ENCODE peak calls at places on chromosome 10, in five cellular contexts. G is keratinocyte, Z is HCT116, I is fibroblast of lung, P is neural progenitor cell. T is an unnamed sample. For H3K27me3, the result is how much of the 10 kb centered on the place peaks cover.

GRCh38 chr10:77282163-77282562 is 355.4 kb downstream of the KCNMA1 start:
- DNase-seq in I (no peak), Z (no peak), P (no peak), G (no peak), T (no peak)

GRCh38 chr10:62728479-62728878 is 76.0 kb upstream of the ADO start:
- DNase-seq in I (no peak), P (no peak), Z (no peak), G (no peak), T (no peak)

GRCh38 chr10:70174058-70174741 is 3.9 kb upstream of the SAR1A start:
- DNase-seq in P (no peak), Z (no peak), G (peak), I (peak), T (peak)

GRCh38 chr10:113523628-113524027 is 29.2 kb upstream of the HABP2 start:
- DNase-seq in P (no peak), I (no peak), G (no peak), Z (no peak), T (no peak)

GRCh38 chr10:31146496-31147219 is 115.0 kb upstream of the ZNF438 start:
- DNase-seq in Z (peak), I (peak), P (no peak), G (peak), T (peak)

GRCh38 chr10:90695915-90696676 is 161.7 kb downstream of the HTR7 start:
- DNase-seq in Z (no peak), I (no peak), G (no peak), P (no peak), T (no peak)

GRCh38 chr10:68578945-68579344 is 18.8 kb downstream of the TET1 start:
- DNase-seq in G (no peak), Z (no peak), P (no peak), I (peak), T (no peak)

GRCh38 chr10:86878973-86879781 is 78.2 kb downstream of the MMRN2 start:
- DNase-seq in Z (no peak), P (no peak), I (no peak), G (no peak), T (no peak)

GRCh38 chr10:124705817-124706461 is 38.2 kb downstream of the FAM53B start:
- DNase-seq in Z (no peak), P (no peak), I (no peak), G (no peak), T (no peak)

GRCh38 chr10:44993226-44993921 is 7.3 kb upstream of the ZNF22 start:
- DNase-seq in G (no peak), I (no peak), P (no peak), Z (no peak), T (no peak)

GRCh38 chr10:128456271-128456670 is 330.0 kb upstream of the MKI67 start:
- DNase-seq in Z (no peak), G (no peak), P (no peak), I (no peak), T (no peak)

GRCh38 chr10:1549591-1550290 is 187.6 kb downstream of the ADARB2 start:
- DNase-seq in G (no peak), Z (no peak), P (no peak), I (no peak), T (no peak)

GRCh38 chr10:10942441-10942840 is 75.2 kb upstream of the CELF2 start:
- DNase-seq in I (peak), P (no peak), Z (no peak), G (no peak), T (no peak)

GRCh38 chr10:31675726-31676125 is 252.9 kb downstream of the ARHGAP12 start:
- DNase-seq in Z (no peak), I (no peak), P (no peak), G (no peak), T (no peak)

GRCh38 chr10:85047979-85048378 is 719.6 kb downstream of the CCSER2 start:
- DNase-seq in Z (no peak), I (no peak), P (no peak), G (no peak), T (no peak)

GRCh38 chr10:49550563-49550962 is 11.6 kb upstream of the ERCC6 start:
- DNase-seq in I (peak), G (peak), Z (peak), P (no peak), T (peak)

GRCh38 chr10:22379059-22379458 is 33.8 kb downstream of the SPAG6 start:
- DNase-seq in P (no peak), G (no peak), I (no peak), Z (no peak), T (no peak)

GRCh38 chr10:117541405-117541908 is 1.1 kb upstream of the EMX2 start:
- DNase-seq in P (peak), Z (no peak), I (peak), G (peak), T (no peak)

GRCh38 chr10:47359626-47360418 is 11.7 kb downstream of the RBP3 start:
- DNase-seq in P (no peak), I (no peak), Z (no peak), G (no peak), T (no peak)

GRCh38 chr10:17841055-17841454 is 31.9 kb downstream of the MRC1 start:
- DNase-seq in P (no peak), I (peak), Z (no peak), G (no peak), T (no peak)

GRCh38 chr10:17228081-17229015 is at the start of gene VIM:
- DNase-seq in I (peak), P (peak), G (peak), Z (peak), T (peak)

GRCh38 chr10:99619851-99620712 is at the start of gene SLC25A28:
- DNase-seq in Z (peak), G (peak), P (peak), I (peak), T (peak)

GRCh38 chr10:126397640-126398382 is 9.5 kb upstream of the ADAM12 start:
- DNase-seq in P (peak), G (peak), I (peak), Z (no peak), T (peak)

GRCh38 chr10:92553959-92554358 is 19.9 kb downstream of the IDE start:
- DNase-seq in G (no peak), I (no peak), Z (no peak), P (no peak), T (no peak)

GRCh38 chr10:92550924-92551323 is 23.0 kb downstream of the IDE start:
- DNase-seq in G (no peak), P (no peak), I (no peak), Z (no peak), T (no peak)

GRCh38 chr10:92547676-92548075 is 26.2 kb downstream of the IDE start:
- DNase-seq in Z (no peak), I (no peak), P (no peak), G (no peak), T (no peak)

DNA sequence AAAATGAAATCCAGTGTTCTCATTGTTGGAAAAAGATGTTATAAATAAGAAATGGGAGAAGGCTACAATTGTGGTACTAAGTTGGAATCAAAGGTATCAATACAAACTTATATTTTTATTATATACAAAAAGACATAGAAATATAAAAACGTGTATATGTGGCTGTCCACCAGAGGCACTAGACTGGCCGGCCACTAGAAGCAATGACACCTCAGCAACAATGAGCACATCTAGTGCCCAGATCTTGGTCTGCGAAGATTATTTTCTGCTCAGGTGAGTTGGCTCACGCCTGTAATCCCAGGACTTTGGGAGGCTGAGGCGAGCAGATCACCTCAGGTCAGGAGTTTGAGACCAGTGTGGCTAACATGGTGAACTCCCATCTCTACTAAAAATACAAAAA is 21.6 kb downstream of the IDE start:
- DNase-seq in P (no peak), G (no peak), I (no peak), Z (no peak), T (no peak)
- TF ChIP-seq CTCF in P (peak), G (peak), I (peak), Z (no peak), T (peak)

GRCh38 chr10:103587073-103587472 is 93.6 kb downstream of the NEURL1 start:
- DNase-seq in I (no peak), P (no peak), Z (no peak), G (no peak), T (no peak)

GRCh38 chr10:103583871-103584215 is 90.3 kb downstream of the NEURL1 start:
- DNase-seq in P (no peak), I (no peak), G (no peak), Z (no peak), T (no peak)

GRCh38 chr10:103582331-103583123 is 89.0 kb downstream of the NEURL1 start:
- DNase-seq in G (no peak), I (no peak), Z (no peak), P (no peak), T (no peak)

GRCh38 chr10:103585011-103585405 is 91.5 kb downstream of the NEURL1 start:
- DNase-seq in I (no peak), Z (no peak), P (no peak), G (no peak), T (no peak)

DNA sequence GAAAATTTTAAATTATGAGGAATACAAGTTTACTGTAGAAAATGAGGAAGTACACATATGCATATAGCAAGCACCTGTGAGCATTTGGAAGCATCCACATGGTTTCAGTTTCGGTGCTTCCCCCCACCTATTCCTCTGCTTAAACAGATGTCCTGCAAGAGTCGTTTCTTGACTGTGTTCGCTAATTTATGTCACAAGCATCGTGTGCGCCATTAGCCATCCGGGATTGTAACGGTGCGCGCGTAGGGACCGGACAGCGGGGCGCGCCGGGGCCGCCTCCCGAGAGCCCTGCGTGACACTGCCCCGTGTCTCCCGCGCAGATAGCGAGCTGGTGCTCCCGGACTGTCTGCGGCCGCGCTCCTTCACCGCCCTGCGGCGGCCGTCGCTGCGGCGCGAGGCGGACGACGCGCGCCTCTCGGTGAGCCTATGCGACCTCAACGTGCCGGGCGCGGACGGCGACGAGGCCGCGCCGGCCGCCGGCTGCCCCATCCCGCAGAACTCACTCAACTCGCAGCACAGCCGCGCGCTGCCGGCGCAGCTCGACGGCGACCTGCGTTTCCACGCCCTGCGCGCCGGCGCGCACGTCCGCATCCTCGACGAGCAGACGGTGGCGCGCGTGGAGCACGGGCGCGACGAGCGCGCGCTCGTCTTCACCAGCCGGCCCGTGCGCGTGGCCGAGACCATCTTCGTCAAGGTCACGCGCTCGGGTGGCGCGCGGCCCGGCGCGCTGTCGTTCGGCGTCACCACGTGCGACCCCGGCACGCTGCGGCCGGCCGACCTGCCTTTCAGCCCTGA is 90.9 kb downstream of the NEURL1 start:
- DNase-seq in G (no peak), P (no peak), Z (no peak), I (peak), T (no peak)
- H3K27me3 ChIP-seq in G (under half), P (under half), Z (under half), I (under half), T (under half)

GRCh38 chr10:101216631-101217425 is 12.4 kb downstream of the LBX1 start:
- DNase-seq in P (peak), Z (no peak), I (no peak), G (no peak), T (no peak)
- TF ChIP-seq EZH2 in P (peak), Z (no peak), I (peak), G (peak), T (no peak)

DNA sequence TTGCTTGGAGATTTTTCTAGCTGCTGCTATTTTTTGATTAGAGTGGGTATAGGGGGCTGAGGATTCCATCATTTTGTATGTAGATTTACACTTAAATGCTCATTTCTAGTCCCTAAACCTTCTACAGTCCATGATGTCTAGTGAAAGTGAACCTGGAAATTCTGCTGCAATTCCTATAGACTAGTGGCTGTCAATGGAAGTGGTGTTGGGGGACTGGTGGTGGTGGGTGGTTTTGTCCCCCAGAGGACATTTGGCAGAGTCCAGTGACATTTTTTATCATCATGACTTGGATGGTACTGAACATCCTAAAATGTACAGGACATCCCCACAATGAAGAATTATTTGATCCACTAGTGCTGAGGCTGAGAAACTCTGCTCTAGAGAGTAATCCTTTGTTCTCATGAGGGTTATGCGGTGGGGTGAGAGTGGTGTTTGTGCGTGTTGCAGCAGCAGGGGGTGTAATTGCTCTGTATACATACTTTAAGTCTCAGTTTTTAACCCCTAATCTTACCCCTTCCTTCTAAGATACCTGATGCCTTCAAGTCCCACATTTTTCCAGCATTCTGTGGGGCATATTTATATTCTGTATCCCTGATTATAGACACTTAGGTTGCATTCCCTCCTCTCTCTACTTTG is 35.0 kb downstream of the KIF11 start:
- DNase-seq in G (no peak), Z (no peak), I (no peak), P (no peak), T (no peak)
- TF ChIP-seq CTCF in G (no peak), Z (no peak), I (no peak), P (peak), T (no peak)

GRCh38 chr10:89062861-89063260 is 72.3 kb downstream of the FAS start:
- DNase-seq in P (no peak), G (no peak), Z (no peak), I (peak), T (no peak)

GRCh38 chr10:89069589-89069988 is 79.0 kb downstream of the FAS start:
- DNase-seq in P (no peak), Z (no peak), G (no peak), I (no peak), T (no peak)

GRCh38 chr10:89063465-89063864 is 72.9 kb downstream of the FAS start:
- DNase-seq in I (no peak), P (no peak), Z (no peak), G (no peak), T (no peak)

GRCh38 chr10:89064764-89065163 is 74.2 kb downstream of the FAS start:
- DNase-seq in Z (no peak), I (peak), P (no peak), G (no peak), T (no peak)
- H3K27me3 ChIP-seq in Z (under half), I (under half), P (under half), G (under half), T (under half)

T was measured in PC-9.